ENCODE peak calls at places on chromosomes 16 and 17, in five cellular contexts. L is uterus, U is breast epithelium, X is prostate gland, G is transverse colon. D is an unnamed sample.
A peak's percentile ranks its signal among the peaks of the same experiment; 100 is the strongest.

GRCh38 chr17:48011405-48012150 is 26.0 kb downstream of the COPZ2 start:
- DNase-seq in L (no peak), U (peak; percentile 37), X (no peak), G (peak; percentile 49), D (peak; percentile 33)

GRCh38 chr16:75550211-75550662 is 5.8 kb downstream of the TMEM231 start:
- DNase-seq in L (no peak), U (peak; percentile 74), X (peak; percentile 20), G (peak; percentile 72), D (no peak)

GRCh38 chr17:36133629-36134259 is 30.1 kb downstream of the CCL4 start:
- DNase-seq in L (no peak), U (no peak), X (no peak), G (peak; percentile 34), D (no peak)

GRCh38 chr17:21042434-21043295 is at the start of gene USP22:
- DNase-seq in L (no peak), U (no peak), X (peak; percentile 13), G (no peak), D (peak; percentile 97)

GRCh38 chr17:64385187-64386083 is 5.2 kb downstream of the PECAM1 start:
- DNase-seq in L (peak; percentile 52), U (peak; percentile 34), X (no peak), G (peak; percentile 48), D (peak; percentile 85)

GRCh38 chr17:11935734-11936406 is 61.4 kb downstream of the ZNF18 start:
- DNase-seq in L (no peak), U (no peak), X (peak; percentile 38), G (peak; percentile 67), D (no peak)

GRCh38 chr16:70664325-70665112 is 18.2 kb downstream of the IL34 start:
- DNase-seq in L (no peak), U (no peak), X (no peak), G (no peak), D (no peak)

GRCh38 chr17:77881545-77881944 is 77.0 kb upstream of the TNRC6C start:
- DNase-seq in L (peak; percentile 69), U (peak; percentile 55), X (peak; percentile 10), G (peak; percentile 79), D (peak; percentile 87)

GRCh38 chr17:77045441-77046041 is 95.2 kb upstream of the SEC14L1 start:
- DNase-seq in L (no peak), U (no peak), X (no peak), G (no peak), D (no peak)

GRCh38 chr17:72416054-72416691 is 295.4 kb downstream of the SOX9 start:
- DNase-seq in L (no peak), U (peak; percentile 85), X (peak; percentile 84), G (no peak), D (no peak)

GRCh38 chr17:75776399-75777242 is 8.0 kb upstream of the UNK start:
- DNase-seq in L (peak; percentile 23), U (no peak), X (no peak), G (no peak), D (no peak)

GRCh38 chr17:82812058-82812457 is 27.8 kb downstream of the ZNF750 start:
- DNase-seq in L (no peak), U (no peak), X (no peak), G (no peak), D (no peak)

GRCh38 chr17:68709995-68710780 is 109.0 kb upstream of the FAM20A start:
- DNase-seq in L (no peak), U (no peak), X (no peak), G (no peak), D (no peak)

GRCh38 chr17:14092808-14093207 is 23.5 kb downstream of the COX10 start:
- DNase-seq in L (no peak), U (no peak), X (no peak), G (no peak), D (no peak)

GRCh38 chr16:81866820-81867440 is 87.8 kb downstream of the PLCG2 start:
- DNase-seq in L (no peak), U (peak; percentile 64), X (no peak), G (peak; percentile 59), D (peak; percentile 83)

GRCh38 chr16:14344292-14344691 is 273.2 kb downstream of the MRTFB start:
- DNase-seq in L (no peak), U (no peak), X (no peak), G (no peak), D (no peak)

GRCh38 chr17:20203021-20203420 is 193.9 kb downstream of the SPECC1 start:
- DNase-seq in L (no peak), U (no peak), X (no peak), G (no peak), D (no peak)

GRCh38 chr17:61366715-61367413 is 32.8 kb upstream of the TBX2 start:
- DNase-seq in L (no peak), U (no peak), X (no peak), G (no peak), D (no peak)

GRCh38 chr17:28811594-28812135 is 30.9 kb downstream of the FAM222B start:
- DNase-seq in L (no peak), U (no peak), X (peak; percentile 7), G (peak; percentile 21), D (no peak)

GRCh38 chr16:72753883-72754282 is 294.0 kb downstream of the ZFHX3 start:
- DNase-seq in L (no peak), U (no peak), X (no peak), G (no peak), D (no peak)

GRCh38 chr17:40067710-40068109 is 4.9 kb downstream of the THRA start:
- DNase-seq in L (no peak), U (no peak), X (no peak), G (no peak), D (no peak)

GRCh38 chr17:70298929-70299529 is 129.7 kb downstream of the KCNJ2 start:
- DNase-seq in L (no peak), U (no peak), X (no peak), G (no peak), D (no peak)

GRCh38 chr17:56987283-56987834 is 9.4 kb downstream of the SCPEP1 start:
- DNase-seq in L (no peak), U (no peak), X (no peak), G (no peak), D (no peak)

GRCh38 chr17:69581061-69581955 is 166.8 kb downstream of the MAP2K6 start:
- DNase-seq in L (no peak), U (no peak), X (no peak), G (no peak), D (no peak)

GRCh38 chr17:68033636-68034451 is 1.7 kb upstream of the KPNA2 start:
- DNase-seq in L (no peak), U (no peak), X (no peak), G (no peak), D (no peak)

GRCh38 chr16:13923703-13924298 is 3.8 kb downstream of the ERCC4 start:
- DNase-seq in L (no peak), U (no peak), X (no peak), G (no peak), D (no peak)

DNA sequence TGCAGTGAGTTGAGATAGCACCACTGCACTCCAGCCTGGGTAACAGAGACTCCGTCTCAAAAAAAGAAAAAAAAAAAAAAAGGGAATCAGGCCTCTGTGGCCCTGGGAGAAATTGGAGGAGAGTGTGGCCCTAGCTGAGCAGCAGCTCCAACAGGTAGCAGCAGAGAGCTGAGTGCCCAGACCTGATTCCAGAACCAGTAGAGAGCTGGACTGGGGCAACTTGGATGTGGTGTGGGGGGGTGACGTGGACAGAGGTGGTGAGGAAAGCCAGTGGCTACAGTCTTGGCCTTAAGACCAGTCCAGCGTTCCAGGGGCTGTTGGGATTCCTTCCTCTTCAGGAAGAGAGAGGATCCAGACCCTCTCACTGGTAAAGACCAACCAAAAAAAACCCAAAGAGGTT is 1.7 kb downstream of the HSPB9 start:
- DNase-seq in L (no peak), U (no peak), X (no peak), G (no peak), D (no peak)
- TF ChIP-seq POLR2A in L (no peak), U (no peak), X (no peak), G (no peak), D (no peak)

GRCh38 chr17:46163316-46163715 is 29.9 kb downstream of the KANSL1 start:
- DNase-seq in L (no peak), U (no peak), X (no peak), G (no peak), D (no peak)
- H3K4me1 ChIP-seq in L (peaks cover 12% of the 10 kb centered on the region), U (no peaks in the 10 kb centered on the region), X (peaks cover under 1% of the 10 kb centered on the region), G (peaks cover 84% of the 10 kb centered on the region), D (peaks cover 72% of the 10 kb centered on the region)

GRCh38 chr16:66176731-66177130 is 189.8 kb upstream of the CDH5 start:
- DNase-seq in L (no peak), U (no peak), X (no peak), G (no peak), D (no peak)

GRCh38 chr16:66182592-66182991 is 183.9 kb upstream of the CDH5 start:
- DNase-seq in L (no peak), U (no peak), X (no peak), G (no peak), D (no peak)
- TF ChIP-seq POLR2A in L (no peak), U (no peak), X (no peak), G (no peak), D (no peak)

GRCh38 chr17:44110823-44111633 is 12.4 kb downstream of the HDAC5 start:
- DNase-seq in L (peak; percentile 99), U (peak; percentile 94), X (peak; percentile 94), G (peak; percentile 97), D (peak; percentile 100)
- H3K4me1 ChIP-seq in L (peaks cover 23% of the 10 kb centered on the region), U (peaks cover 25% of the 10 kb centered on the region), X (peaks cover 27% of the 10 kb centered on the region), G (peaks cover 66% of the 10 kb centered on the region), D (peaks cover 68% of the 10 kb centered on the region)

GRCh38 chr17:79668344-79669250 is 57.7 kb upstream of the RBFOX3 start:
- DNase-seq in L (no peak), U (no peak), X (no peak), G (no peak), D (no peak)

GRCh38 chr17:79670537-79671386 is 59.9 kb upstream of the RBFOX3 start:
- DNase-seq in L (peak; percentile 39), U (no peak), X (no peak), G (no peak), D (no peak)

GRCh38 chr17:79671387-79671752 is 59.4 kb upstream of the ENPP7 start:
- DNase-seq in L (no peak), U (no peak), X (no peak), G (no peak), D (no peak)

GRCh38 chr17:79667746-79668145 is 56.9 kb upstream of the RBFOX3 start:
- DNase-seq in L (no peak), U (no peak), X (no peak), G (no peak), D (no peak)

GRCh38 chr17:79669861-79670260 is 59.0 kb upstream of the RBFOX3 start:
- DNase-seq in L (no peak), U (no peak), X (no peak), G (no peak), D (no peak)
- TF ChIP-seq POLR2A in L (no peak), U (no peak), X (no peak), G (no peak), D (no peak)